ENCODE peak calls at places on chromosomes 13 and 19, in ten cellular contexts. One of them, this sample, is unnamed.

GRCh38 chr13:30319703-30320102 is 12.4 kb upstream of the KATNAL1 start:
- DNase-seq in hippocampal formation: peak
- DNase-seq in PC-9: no peak
- DNase-seq in stimulated activated CD8-positive, alpha-beta memory T cell treated with anti-CD3 and anti-CD28 coated beads, Interleukin-2, amount 100 ng/mL, for 48 hours: no peak
- DNase-seq in activated CD8-positive, alpha-beta memory T cell treated with anti-CD3 and anti-CD28 coated beads, Interleukin-2, amount 50 U/mL, for 4 hours: no peak
- DNase-seq in NCI-H524: no peak
- DNase-seq in psoas muscle: no peak
- DNase-seq in PC-3: no peak
- DNase-seq in effector memory CD4-positive, alpha-beta T cell: no peak
- DNase-seq in lower leg skin: no peak
- DNase-seq in this sample: no peak

GRCh38 chr13:95341441-95341840 is 40.2 kb upstream of the ABCC4 start:
- DNase-seq in PC-3: no peak
- DNase-seq in stimulated activated CD8-positive, alpha-beta memory T cell treated with anti-CD3 and anti-CD28 coated beads, Interleukin-2, amount 100 ng/mL, for 48 hours: no peak
- DNase-seq in PC-9: no peak
- DNase-seq in lower leg skin: no peak
- DNase-seq in NCI-H524: no peak
- DNase-seq in hippocampal formation: no peak
- DNase-seq in effector memory CD4-positive, alpha-beta T cell: no peak
- DNase-seq in activated CD8-positive, alpha-beta memory T cell treated with anti-CD3 and anti-CD28 coated beads, Interleukin-2, amount 50 U/mL, for 4 hours: no peak
- DNase-seq in psoas muscle: no peak
- DNase-seq in this sample: no peak

GRCh38 chr19:29001922-29002247 is 211.1 kb downstream of the UQCRFS1 start:
- DNase-seq in effector memory CD4-positive, alpha-beta T cell: no peak
- DNase-seq in activated CD8-positive, alpha-beta memory T cell treated with anti-CD3 and anti-CD28 coated beads, Interleukin-2, amount 50 U/mL, for 4 hours: no peak
- DNase-seq in NCI-H524: no peak
- DNase-seq in stimulated activated CD8-positive, alpha-beta memory T cell treated with anti-CD3 and anti-CD28 coated beads, Interleukin-2, amount 100 ng/mL, for 48 hours: no peak
- DNase-seq in psoas muscle: no peak
- DNase-seq in hippocampal formation: peak
- DNase-seq in lower leg skin: no peak
- DNase-seq in PC-9: no peak
- DNase-seq in PC-3: no peak
- DNase-seq in this sample: no peak

GRCh38 chr13:84080748-84081530 is 198.7 kb upstream of the SLITRK1 start:
- DNase-seq in psoas muscle: no peak
- DNase-seq in effector memory CD4-positive, alpha-beta T cell: no peak
- DNase-seq in activated CD8-positive, alpha-beta memory T cell treated with anti-CD3 and anti-CD28 coated beads, Interleukin-2, amount 50 U/mL, for 4 hours: no peak
- DNase-seq in stimulated activated CD8-positive, alpha-beta memory T cell treated with anti-CD3 and anti-CD28 coated beads, Interleukin-2, amount 100 ng/mL, for 48 hours: no peak
- DNase-seq in PC-3: no peak
- DNase-seq in NCI-H524: no peak
- DNase-seq in PC-9: no peak
- DNase-seq in hippocampal formation: no peak
- DNase-seq in lower leg skin: no peak
- DNase-seq in this sample: no peak

GRCh38 chr13:99074693-99075092 is 96.8 kb upstream of the DOCK9 start:
- DNase-seq in stimulated activated CD8-positive, alpha-beta memory T cell treated with anti-CD3 and anti-CD28 coated beads, Interleukin-2, amount 100 ng/mL, for 48 hours: no peak
- DNase-seq in hippocampal formation: no peak
- DNase-seq in psoas muscle: no peak
- DNase-seq in lower leg skin: no peak
- DNase-seq in effector memory CD4-positive, alpha-beta T cell: no peak
- DNase-seq in PC-9: no peak
- DNase-seq in NCI-H524: no peak
- DNase-seq in PC-3: no peak
- DNase-seq in activated CD8-positive, alpha-beta memory T cell treated with anti-CD3 and anti-CD28 coated beads, Interleukin-2, amount 50 U/mL, for 4 hours: no peak
- DNase-seq in this sample: no peak

GRCh38 chr19:35717665-35718344 is at the start of gene KMT2B:
- DNase-seq in psoas muscle: peak
- DNase-seq in PC-3: peak
- DNase-seq in hippocampal formation: peak
- DNase-seq in lower leg skin: no peak
- DNase-seq in activated CD8-positive, alpha-beta memory T cell treated with anti-CD3 and anti-CD28 coated beads, Interleukin-2, amount 50 U/mL, for 4 hours: no peak
- DNase-seq in stimulated activated CD8-positive, alpha-beta memory T cell treated with anti-CD3 and anti-CD28 coated beads, Interleukin-2, amount 100 ng/mL, for 48 hours: no peak
- DNase-seq in NCI-H524: no peak
- DNase-seq in effector memory CD4-positive, alpha-beta T cell: no peak
- DNase-seq in PC-9: no peak
- DNase-seq in this sample: no peak

GRCh38 chr19:53254451-53255341 is at the start of gene ZNF677:
- DNase-seq in effector memory CD4-positive, alpha-beta T cell: peak
- DNase-seq in stimulated activated CD8-positive, alpha-beta memory T cell treated with anti-CD3 and anti-CD28 coated beads, Interleukin-2, amount 100 ng/mL, for 48 hours: peak
- DNase-seq in PC-3: peak
- DNase-seq in lower leg skin: peak
- DNase-seq in psoas muscle: peak
- DNase-seq in NCI-H524: peak
- DNase-seq in activated CD8-positive, alpha-beta memory T cell treated with anti-CD3 and anti-CD28 coated beads, Interleukin-2, amount 50 U/mL, for 4 hours: peak
- DNase-seq in hippocampal formation: peak
- DNase-seq in PC-9: peak
- DNase-seq in this sample: no peak

GRCh38 chr13:76500894-76501293 is 385.3 kb downstream of the KCTD12 start:
- DNase-seq in effector memory CD4-positive, alpha-beta T cell: no peak
- DNase-seq in NCI-H524: no peak
- DNase-seq in activated CD8-positive, alpha-beta memory T cell treated with anti-CD3 and anti-CD28 coated beads, Interleukin-2, amount 50 U/mL, for 4 hours: no peak
- DNase-seq in PC-9: no peak
- DNase-seq in lower leg skin: no peak
- DNase-seq in psoas muscle: no peak
- DNase-seq in hippocampal formation: no peak
- DNase-seq in stimulated activated CD8-positive, alpha-beta memory T cell treated with anti-CD3 and anti-CD28 coated beads, Interleukin-2, amount 100 ng/mL, for 48 hours: no peak
- DNase-seq in PC-3: no peak
- DNase-seq in this sample: no peak

GRCh38 chr19:13343514-13343913 is 162.8 kb downstream of the CACNA1A start:
- DNase-seq in activated CD8-positive, alpha-beta memory T cell treated with anti-CD3 and anti-CD28 coated beads, Interleukin-2, amount 50 U/mL, for 4 hours: no peak
- DNase-seq in psoas muscle: no peak
- DNase-seq in NCI-H524: no peak
- DNase-seq in PC-9: no peak
- DNase-seq in PC-3: no peak
- DNase-seq in hippocampal formation: no peak
- DNase-seq in lower leg skin: no peak
- DNase-seq in effector memory CD4-positive, alpha-beta T cell: no peak
- DNase-seq in stimulated activated CD8-positive, alpha-beta memory T cell treated with anti-CD3 and anti-CD28 coated beads, Interleukin-2, amount 100 ng/mL, for 48 hours: no peak
- DNase-seq in this sample: no peak

This sample was measured in HCT116.